ENCODE peak calls at places on chromosomes 4 and X, in ten cellular contexts. One of them, this sample, is unnamed.

GRCh38 chr4:72568959-72569718 is at the start of gene ADAMTS3:
- DNase-seq in lower lobe of right lung: peak
- DNase-seq in fibroblast of lung: peak
- DNase-seq in DND-41: peak
- DNase-seq in endodermal cell: peak
- DNase-seq in ascending aorta: no peak
- DNase-seq in left lung: peak
- DNase-seq in prostate gland: peak
- DNase-seq in A549: peak
- DNase-seq in suprapubic skin: peak
- DNase-seq in this sample: no peak

GRCh38 chr4:47031713-47032404 is 492 bp downstream of the GABRB1 start:
- DNase-seq in prostate gland: no peak
- DNase-seq in endodermal cell: no peak
- DNase-seq in lower lobe of right lung: no peak
- DNase-seq in left lung: no peak
- DNase-seq in fibroblast of lung: no peak
- DNase-seq in DND-41: no peak
- DNase-seq in suprapubic skin: no peak
- DNase-seq in ascending aorta: no peak
- DNase-seq in A549: no peak
- DNase-seq in this sample: no peak

GRCh38 chr4:1982124-1983052 is 26.4 kb downstream of the NELFA start:
- DNase-seq in ascending aorta: no peak
- DNase-seq in suprapubic skin: peak
- DNase-seq in endodermal cell: no peak
- DNase-seq in DND-41: no peak
- DNase-seq in prostate gland: no peak
- DNase-seq in fibroblast of lung: no peak
- DNase-seq in A549: no peak
- DNase-seq in left lung: no peak
- DNase-seq in lower lobe of right lung: no peak
- DNase-seq in this sample: no peak

GRCh38 chr4:117481742-117482141 is 396.4 kb upstream of the TRAM1L1 start:
- DNase-seq in DND-41: no peak
- DNase-seq in left lung: no peak
- DNase-seq in A549: no peak
- DNase-seq in endodermal cell: no peak
- DNase-seq in prostate gland: no peak
- DNase-seq in lower lobe of right lung: no peak
- DNase-seq in ascending aorta: no peak
- DNase-seq in suprapubic skin: no peak
- DNase-seq in fibroblast of lung: peak
- DNase-seq in this sample: no peak

GRCh38 chrX:68895339-68896250 is 66.8 kb downstream of the EFNB1 start:
- DNase-seq in lower lobe of right lung: peak
- DNase-seq in prostate gland: peak
- DNase-seq in suprapubic skin: no peak
- DNase-seq in fibroblast of lung: peak
- DNase-seq in DND-41: no peak
- DNase-seq in endodermal cell: no peak
- DNase-seq in left lung: no peak
- DNase-seq in ascending aorta: no peak
- DNase-seq in A549: no peak
- DNase-seq in this sample: peak

GRCh38 chrX:107729558-107730297 is 45.9 kb downstream of the TSC22D3 start:
- DNase-seq in lower lobe of right lung: no peak
- DNase-seq in DND-41: no peak
- DNase-seq in endodermal cell: peak
- DNase-seq in prostate gland: peak
- DNase-seq in left lung: no peak
- DNase-seq in A549: no peak
- DNase-seq in ascending aorta: no peak
- DNase-seq in suprapubic skin: no peak
- DNase-seq in fibroblast of lung: no peak
- DNase-seq in this sample: no peak

GRCh38 chr4:81756973-81757372 is 285.3 kb upstream of the RASGEF1B start:
- DNase-seq in left lung: no peak
- DNase-seq in lower lobe of right lung: no peak
- DNase-seq in DND-41: no peak
- DNase-seq in prostate gland: no peak
- DNase-seq in suprapubic skin: no peak
- DNase-seq in endodermal cell: no peak
- DNase-seq in fibroblast of lung: no peak
- DNase-seq in A549: no peak
- DNase-seq in ascending aorta: no peak
- DNase-seq in this sample: no peak

GRCh38 chrX:13742397-13743176 is 8.0 kb downstream of the OFD1 start:
- DNase-seq in prostate gland: no peak
- DNase-seq in fibroblast of lung: no peak
- DNase-seq in ascending aorta: no peak
- DNase-seq in DND-41: no peak
- DNase-seq in A549: no peak
- DNase-seq in left lung: no peak
- DNase-seq in suprapubic skin: no peak
- DNase-seq in endodermal cell: no peak
- DNase-seq in lower lobe of right lung: no peak
- DNase-seq in this sample: no peak

GRCh38 chr4:825969-826330 is at the start of gene CPLX1:
- DNase-seq in DND-41: no peak
- DNase-seq in ascending aorta: no peak
- DNase-seq in prostate gland: no peak
- DNase-seq in fibroblast of lung: no peak
- DNase-seq in lower lobe of right lung: peak
- DNase-seq in suprapubic skin: no peak
- DNase-seq in left lung: no peak
- DNase-seq in endodermal cell: peak
- DNase-seq in A549: no peak
- DNase-seq in this sample: no peak

GRCh38 chr4:824461-825062 is 1.4 kb downstream of the CPLX1 start:
- DNase-seq in A549: no peak
- DNase-seq in fibroblast of lung: no peak
- DNase-seq in endodermal cell: peak
- DNase-seq in prostate gland: no peak
- DNase-seq in suprapubic skin: no peak
- DNase-seq in left lung: peak
- DNase-seq in lower lobe of right lung: no peak
- DNase-seq in DND-41: no peak
- DNase-seq in ascending aorta: no peak
- DNase-seq in this sample: no peak

GRCh38 chr4:825063-825968 is 613 bp downstream of the CPLX1 start:
- DNase-seq in lower lobe of right lung: peak
- DNase-seq in endodermal cell: peak
- DNase-seq in fibroblast of lung: peak
- DNase-seq in DND-41: no peak
- DNase-seq in ascending aorta: no peak
- DNase-seq in suprapubic skin: no peak
- DNase-seq in left lung: peak
- DNase-seq in A549: no peak
- DNase-seq in prostate gland: no peak
- DNase-seq in this sample: no peak

GRCh38 chr4:827209-828081 is 1.5 kb upstream of the CPLX1 start:
- DNase-seq in endodermal cell: peak
- DNase-seq in DND-41: no peak
- DNase-seq in ascending aorta: no peak
- DNase-seq in prostate gland: no peak
- DNase-seq in lower lobe of right lung: peak
- DNase-seq in fibroblast of lung: no peak
- DNase-seq in left lung: peak
- DNase-seq in A549: no peak
- DNase-seq in suprapubic skin: peak
- DNase-seq in this sample: no peak

DNA sequence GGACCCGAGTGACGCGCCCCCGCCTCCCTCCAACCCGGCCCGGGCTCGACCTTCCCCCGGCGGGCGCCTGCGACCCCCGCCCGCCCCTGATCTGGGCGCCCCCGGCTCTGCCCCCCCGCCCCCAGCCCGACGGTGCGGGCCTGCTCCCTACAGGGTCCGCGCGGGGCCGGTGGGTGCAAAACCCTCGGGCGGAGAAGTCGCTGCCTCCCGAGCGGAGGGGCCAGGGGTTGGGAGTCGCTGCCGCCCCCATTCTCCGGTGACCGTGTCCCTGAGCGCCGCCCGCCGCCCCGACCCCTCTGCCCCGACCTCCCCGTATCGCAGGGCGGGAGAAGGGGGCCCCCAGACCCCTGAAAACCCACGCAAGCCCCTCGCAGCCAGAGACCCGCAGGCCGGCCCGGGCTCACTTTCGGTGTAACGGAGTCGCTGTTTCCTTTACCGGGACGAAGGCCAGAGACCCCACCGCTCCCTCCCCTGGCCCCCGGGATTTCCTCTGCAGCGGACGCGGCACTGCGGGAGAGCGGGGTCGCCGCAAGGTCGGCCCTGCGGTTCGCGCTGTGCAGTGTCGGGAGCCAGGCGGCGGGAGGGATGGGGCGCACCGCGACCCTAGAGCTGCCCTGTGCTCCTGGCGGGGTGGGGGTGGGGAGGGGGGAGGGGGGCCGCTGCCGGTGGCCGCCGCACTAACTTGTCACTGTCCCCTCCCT is 729 bp upstream of the CPLX1 start:
- DNase-seq in prostate gland: no peak
- DNase-seq in left lung: peak
- DNase-seq in A549: no peak
- DNase-seq in endodermal cell: peak
- DNase-seq in ascending aorta: no peak
- DNase-seq in fibroblast of lung: no peak
- DNase-seq in DND-41: no peak
- DNase-seq in suprapubic skin: no peak
- DNase-seq in lower lobe of right lung: peak
- DNase-seq in this sample: no peak
- TF ChIP-seq CTCF in prostate gland: no peak
- TF ChIP-seq CTCF in left lung: no peak
- TF ChIP-seq CTCF in A549: no peak
- TF ChIP-seq CTCF in endodermal cell: no peak
- TF ChIP-seq CTCF in ascending aorta: no peak
- TF ChIP-seq CTCF in fibroblast of lung: no peak
- TF ChIP-seq CTCF in DND-41: no peak
- TF ChIP-seq CTCF in suprapubic skin: no peak
- TF ChIP-seq CTCF in lower lobe of right lung: no peak
- TF ChIP-seq CTCF in this sample: no peak

DNA sequence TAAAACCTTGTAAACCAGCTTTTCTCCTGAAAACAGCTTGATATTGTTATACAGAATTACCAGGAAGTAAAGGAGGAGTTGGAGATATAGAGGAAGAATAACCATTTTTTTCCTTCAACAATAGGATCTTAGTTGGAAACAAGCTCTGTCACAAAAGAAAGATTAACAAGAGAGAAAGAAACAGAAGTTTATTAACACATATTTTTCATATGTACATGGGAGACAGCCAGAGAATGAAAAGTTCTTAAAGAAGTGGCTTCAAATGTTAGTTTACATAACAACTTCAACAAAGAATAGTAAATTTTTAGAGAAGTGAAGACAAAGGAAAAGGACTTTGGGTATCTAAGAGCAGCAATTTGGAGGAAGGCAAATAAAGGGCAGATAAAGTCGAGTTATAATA is 94.9 kb upstream of the ANKRD50 start:
- DNase-seq in ascending aorta: no peak
- DNase-seq in prostate gland: no peak
- DNase-seq in DND-41: no peak
- DNase-seq in lower lobe of right lung: no peak
- DNase-seq in endodermal cell: no peak
- DNase-seq in fibroblast of lung: no peak
- DNase-seq in suprapubic skin: no peak
- DNase-seq in A549: no peak
- DNase-seq in left lung: no peak
- DNase-seq in this sample: no peak
- H3K27ac ChIP-seq in ascending aorta: no peak
- H3K27ac ChIP-seq in prostate gland: no peak
- H3K27ac ChIP-seq in DND-41: no peak
- H3K27ac ChIP-seq in lower lobe of right lung: no peak
- H3K27ac ChIP-seq in endodermal cell: no peak
- H3K27ac ChIP-seq in fibroblast of lung: no peak
- H3K27ac ChIP-seq in suprapubic skin: no peak
- H3K27ac ChIP-seq in A549: no peak
- H3K27ac ChIP-seq in left lung: no peak
- H3K27ac ChIP-seq in this sample: no peak

DNA sequence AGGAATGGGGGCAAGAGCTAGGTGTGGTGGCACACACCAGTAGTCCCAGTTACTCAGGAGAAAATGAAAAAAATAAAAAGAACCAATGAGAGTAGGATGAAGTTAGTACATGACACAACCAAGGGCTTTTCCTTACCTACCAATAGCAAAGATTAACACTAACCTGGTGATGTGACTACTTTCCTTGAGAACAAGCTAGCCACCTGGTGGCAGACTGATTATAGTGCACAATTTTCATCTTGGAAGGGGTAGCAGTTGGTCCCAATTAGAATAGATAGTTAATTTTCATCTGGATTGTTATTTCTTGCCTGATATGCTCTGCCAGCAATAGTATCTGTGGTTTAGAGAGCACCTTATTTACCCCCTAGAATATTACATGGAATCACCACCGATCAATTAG is 1216.8 kb upstream of the PABPC4L start:
- DNase-seq in endodermal cell: peak
- DNase-seq in ascending aorta: no peak
- DNase-seq in prostate gland: no peak
- DNase-seq in suprapubic skin: no peak
- DNase-seq in A549: no peak
- DNase-seq in fibroblast of lung: peak
- DNase-seq in DND-41: no peak
- DNase-seq in lower lobe of right lung: no peak
- DNase-seq in left lung: no peak
- DNase-seq in this sample: no peak
- TF ChIP-seq CTCF in endodermal cell: peak
- TF ChIP-seq CTCF in ascending aorta: no peak
- TF ChIP-seq CTCF in prostate gland: no peak
- TF ChIP-seq CTCF in suprapubic skin: no peak
- TF ChIP-seq CTCF in A549: peak
- TF ChIP-seq CTCF in fibroblast of lung: peak
- TF ChIP-seq CTCF in DND-41: peak
- TF ChIP-seq CTCF in lower lobe of right lung: no peak
- TF ChIP-seq CTCF in left lung: no peak
- TF ChIP-seq CTCF in this sample: no peak

GRCh38 chr4:87101543-87102199 is 118.7 kb downstream of the KLHL8 start:
- DNase-seq in left lung: no peak
- DNase-seq in DND-41: no peak
- DNase-seq in ascending aorta: no peak
- DNase-seq in fibroblast of lung: peak
- DNase-seq in endodermal cell: no peak
- DNase-seq in lower lobe of right lung: no peak
- DNase-seq in A549: no peak
- DNase-seq in suprapubic skin: no peak
- DNase-seq in prostate gland: no peak
- DNase-seq in this sample: no peak

GRCh38 chr4:87093443-87094123 is 126.8 kb downstream of the KLHL8 start:
- DNase-seq in fibroblast of lung: peak
- DNase-seq in suprapubic skin: no peak
- DNase-seq in endodermal cell: peak
- DNase-seq in A549: peak
- DNase-seq in left lung: no peak
- DNase-seq in lower lobe of right lung: no peak
- DNase-seq in DND-41: peak
- DNase-seq in prostate gland: peak
- DNase-seq in ascending aorta: no peak
- DNase-seq in this sample: no peak

GRCh38 chr4:87092389-87093141 is 127.9 kb downstream of the KLHL8 start:
- DNase-seq in prostate gland: peak
- DNase-seq in lower lobe of right lung: peak
- DNase-seq in ascending aorta: no peak
- DNase-seq in endodermal cell: no peak
- DNase-seq in DND-41: no peak
- DNase-seq in suprapubic skin: no peak
- DNase-seq in A549: peak
- DNase-seq in fibroblast of lung: peak
- DNase-seq in left lung: no peak
- DNase-seq in this sample: peak

GRCh38 chr4:87100093-87100634 is 120.3 kb downstream of the KLHL8 start:
- DNase-seq in left lung: no peak
- DNase-seq in A549: no peak
- DNase-seq in lower lobe of right lung: no peak
- DNase-seq in endodermal cell: no peak
- DNase-seq in fibroblast of lung: no peak
- DNase-seq in prostate gland: no peak
- DNase-seq in suprapubic skin: no peak
- DNase-seq in ascending aorta: no peak
- DNase-seq in DND-41: no peak
- DNase-seq in this sample: no peak

DNA sequence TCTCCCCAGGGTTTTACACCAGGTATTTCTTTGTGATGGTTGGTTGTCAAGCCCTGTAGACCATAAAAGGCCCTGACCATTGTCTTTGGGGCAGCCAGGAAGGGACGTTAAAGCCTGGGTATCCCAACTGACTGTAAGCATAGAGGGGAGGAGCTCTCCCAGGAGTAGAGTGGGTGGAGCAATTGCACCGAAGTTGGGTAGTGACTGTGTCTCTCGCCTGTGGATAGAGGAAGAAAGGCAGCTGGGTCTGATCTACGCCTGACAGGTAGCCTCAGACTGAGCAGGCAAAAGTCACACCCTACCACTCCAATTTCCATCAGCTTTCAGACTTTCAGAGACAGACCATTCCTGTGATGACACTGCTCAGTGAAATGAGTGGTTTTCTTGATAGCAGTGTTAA is 123.3 kb downstream of the KLHL8 start:
- DNase-seq in suprapubic skin: no peak
- DNase-seq in lower lobe of right lung: no peak
- DNase-seq in endodermal cell: peak
- DNase-seq in prostate gland: no peak
- DNase-seq in left lung: no peak
- DNase-seq in ascending aorta: no peak
- DNase-seq in DND-41: no peak
- DNase-seq in fibroblast of lung: no peak
- DNase-seq in A549: no peak
- DNase-seq in this sample: no peak
- H3K27ac ChIP-seq in suprapubic skin: no peak
- H3K27ac ChIP-seq in lower lobe of right lung: no peak
- H3K27ac ChIP-seq in endodermal cell: no peak
- H3K27ac ChIP-seq in prostate gland: no peak
- H3K27ac ChIP-seq in left lung: no peak
- H3K27ac ChIP-seq in ascending aorta: no peak
- H3K27ac ChIP-seq in DND-41: no peak
- H3K27ac ChIP-seq in fibroblast of lung: no peak
- H3K27ac ChIP-seq in A549: no peak
- H3K27ac ChIP-seq in this sample: no peak